ENCODE peak calls at places on chromosomes 1 and 21, in eight cellular contexts. M, J, L, W, D, G, Z and E are unnamed samples.

GRCh38 chr1:199272107-199272506 is 633.3 kb downstream of the PTPRC start:
- DNase-seq in M (no peak), D (peak; percentile 35), L (no peak), Z (no peak), J (no peak), W (no peak), G (no peak), E (no peak)

GRCh38 chr1:245153081-245153644 is 1.6 kb upstream of the KIF26B start:
- DNase-seq in D (peak; percentile 54), J (peak; percentile 39), W (peak; percentile 79), G (no peak), Z (peak; percentile 41), L (peak; percentile 64), M (peak; percentile 66), E (peak; percentile 60)

GRCh38 chr1:184866991-184867788 is 107.1 kb downstream of the NIBAN1 start:
- DNase-seq in D (no peak), Z (no peak), W (no peak), M (peak; percentile 79), L (no peak), G (no peak), J (no peak), E (no peak)

GRCh38 chr1:113405573-113405972 is 15.3 kb downstream of the MAGI3 start:
- DNase-seq in D (no peak), J (no peak), L (no peak), M (no peak), Z (no peak), W (no peak), G (no peak), E (no peak)

GRCh38 chr1:232575524-232576040 is 54.4 kb downstream of the SIPA1L2 start:
- DNase-seq in L (no peak), D (no peak), M (no peak), Z (no peak), J (no peak), G (no peak), W (no peak), E (no peak)

GRCh38 chr1:20366766-20367602 is 76.3 kb downstream of the VWA5B1 start:
- DNase-seq in Z (peak; percentile 40), W (peak; percentile 57), M (no peak), D (no peak), G (no peak), J (no peak), L (peak; percentile 53), E (peak; percentile 58)

GRCh38 chr1:172745014-172745413 is 86.1 kb downstream of the FASLG start:
- DNase-seq in Z (peak; percentile 33), D (peak; percentile 32), J (peak; percentile 72), W (peak; percentile 33), G (no peak), M (peak; percentile 53), L (peak; percentile 53), E (no peak)

GRCh38 chr1:18798533-18799445 is 60.7 kb downstream of the TAS1R2 start:
- DNase-seq in L (no peak), J (no peak), M (no peak), D (no peak), W (no peak), Z (no peak), G (no peak), E (no peak)

GRCh38 chr21:38958940-38959685 is 153.4 kb downstream of the ETS2 start:
- DNase-seq in J (no peak), M (no peak), L (peak; percentile 62), W (peak; percentile 32), Z (peak; percentile 47), G (no peak), D (peak; percentile 45), E (no peak)

GRCh38 chr21:38472709-38473108 is 25.6 kb downstream of the ERG start:
- DNase-seq in W (no peak), J (no peak), L (no peak), M (no peak), Z (no peak), G (no peak), D (no peak), E (no peak)

DNA sequence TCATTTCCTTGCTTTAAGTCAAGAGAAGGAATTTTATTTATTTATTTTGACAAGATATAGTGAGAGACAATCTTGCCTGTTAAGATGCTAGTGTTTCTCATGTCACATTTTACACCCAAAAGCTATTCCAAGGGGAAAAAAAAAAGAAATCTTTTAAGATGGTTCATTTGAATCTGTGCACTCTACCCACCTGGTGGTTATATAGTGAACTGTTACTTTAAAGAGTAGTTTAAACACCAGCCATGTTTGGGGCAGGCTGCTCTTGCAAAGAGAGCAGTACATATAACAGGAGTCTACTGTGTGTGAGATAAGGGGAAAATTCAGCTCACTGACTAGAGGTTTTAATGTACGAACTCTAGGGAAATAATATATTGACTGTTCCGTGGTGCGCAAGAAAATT is 3.3 kb upstream of the ELAVL4 start:
- DNase-seq in L (no peak), W (no peak), Z (no peak), J (no peak), G (no peak), D (no peak), M (no peak), E (no peak)
- TF ChIP-seq CTCF in L (peak; percentile 13), W (peak; percentile 43), Z (no peak), J (peak; percentile 20), G (no peak), D (no peak), M (no peak), E (peak; percentile 3)

GRCh38 chr1:3740038-3740437 is 12.2 kb upstream of the CCDC27 start:
- DNase-seq in G (no peak), D (no peak), J (no peak), M (no peak), Z (peak; percentile 48), W (no peak), L (no peak), E (no peak)
- H3K36me3 ChIP-seq in G (peaks cover 22% of the 10 kb centered on the region), D (peaks cover 4% of the 10 kb centered on the region), J (no peaks in the 10 kb centered on the region), M (peaks cover 11% of the 10 kb centered on the region), Z (no peaks in the 10 kb centered on the region), W (no peaks in the 10 kb centered on the region), L (no peaks in the 10 kb centered on the region), E (peaks cover 8% of the 10 kb centered on the region)

GRCh38 chr1:47569681-47570470 is 132.0 kb downstream of the FOXD2 start:
- DNase-seq in G (peak; percentile 36), D (peak; percentile 78), W (peak; percentile 76), M (no peak), L (peak; percentile 59), J (peak; percentile 58), Z (peak; percentile 42), E (peak; percentile 68)
- TF ChIP-seq CTCF in G (peak; percentile 61), D (peak; percentile 14), W (peak; percentile 28), M (no peak), L (peak; percentile 27), J (peak; percentile 65), Z (no peak), E (peak; percentile 53)

DNA sequence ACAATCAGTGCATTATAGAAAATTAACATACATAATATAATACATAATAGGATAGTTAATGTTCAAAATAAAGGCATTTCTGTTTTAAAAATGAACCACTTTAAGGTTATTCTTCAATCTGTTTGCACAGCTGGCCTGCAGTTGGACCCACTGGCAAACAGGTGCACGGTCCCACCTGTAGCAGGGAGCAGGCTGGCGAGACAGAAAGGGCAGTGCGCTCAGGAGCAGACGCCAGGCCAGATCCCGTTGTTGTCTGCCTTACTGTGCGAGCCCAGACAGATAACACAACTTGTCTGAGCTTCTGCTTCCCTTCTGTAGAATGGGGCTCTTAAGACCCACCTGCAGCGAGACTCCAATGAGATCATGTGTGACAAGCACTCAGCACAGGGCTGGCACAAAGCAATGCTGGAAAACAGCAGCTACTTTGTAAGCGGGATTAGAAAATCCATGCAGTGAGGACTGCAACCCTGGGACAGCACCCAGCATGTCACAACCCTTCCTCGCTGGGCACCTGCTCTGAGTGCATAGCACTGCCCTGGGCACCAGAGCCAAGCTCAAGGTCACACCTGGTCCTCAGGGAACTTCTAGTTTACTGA is 33.5 kb downstream of the VPS26C start:
- DNase-seq in L (no peak), J (no peak), D (no peak), Z (no peak), W (no peak), G (no peak), M (no peak), E (peak; percentile 30)
- H3K36me3 ChIP-seq in L (peaks cover 14% of the 10 kb centered on the region), J (peaks cover 2% of the 10 kb centered on the region), D (peaks cover 33% of the 10 kb centered on the region), Z (no peaks in the 10 kb centered on the region), W (no peaks in the 10 kb centered on the region), G (peaks cover 43% of the 10 kb centered on the region), M (peaks cover 14% of the 10 kb centered on the region), E (peaks cover 16% of the 10 kb centered on the region)

GRCh38 chr1:87119741-87120140 is 205.3 kb downstream of the HS2ST1 start:
- DNase-seq in J (no peak), M (no peak), G (no peak), L (no peak), W (no peak), Z (no peak), D (no peak), E (no peak)

GRCh38 chr1:87117761-87118160 is 203.3 kb downstream of the HS2ST1 start:
- DNase-seq in Z (no peak), M (no peak), G (no peak), W (no peak), J (no peak), D (no peak), L (no peak), E (no peak)

GRCh38 chr1:87123610-87124009 is 205.1 kb upstream of the LMO4 start:
- DNase-seq in Z (no peak), M (no peak), L (no peak), D (no peak), W (no peak), J (no peak), G (no peak), E (no peak)

GRCh38 chr1:87121732-87122163 is 206.9 kb upstream of the LMO4 start:
- DNase-seq in M (no peak), J (no peak), W (no peak), D (no peak), G (no peak), L (no peak), Z (no peak), E (no peak)

GRCh38 chr1:87120779-87121178 is 206.3 kb downstream of the HS2ST1 start:
- DNase-seq in W (no peak), D (no peak), L (no peak), M (no peak), G (no peak), Z (no peak), J (no peak), E (no peak)
- TF ChIP-seq CTCF in W (no peak), D (no peak), L (no peak), M (peak; percentile 56), G (no peak), Z (no peak), J (peak; percentile 63), E (no peak)

DNA sequence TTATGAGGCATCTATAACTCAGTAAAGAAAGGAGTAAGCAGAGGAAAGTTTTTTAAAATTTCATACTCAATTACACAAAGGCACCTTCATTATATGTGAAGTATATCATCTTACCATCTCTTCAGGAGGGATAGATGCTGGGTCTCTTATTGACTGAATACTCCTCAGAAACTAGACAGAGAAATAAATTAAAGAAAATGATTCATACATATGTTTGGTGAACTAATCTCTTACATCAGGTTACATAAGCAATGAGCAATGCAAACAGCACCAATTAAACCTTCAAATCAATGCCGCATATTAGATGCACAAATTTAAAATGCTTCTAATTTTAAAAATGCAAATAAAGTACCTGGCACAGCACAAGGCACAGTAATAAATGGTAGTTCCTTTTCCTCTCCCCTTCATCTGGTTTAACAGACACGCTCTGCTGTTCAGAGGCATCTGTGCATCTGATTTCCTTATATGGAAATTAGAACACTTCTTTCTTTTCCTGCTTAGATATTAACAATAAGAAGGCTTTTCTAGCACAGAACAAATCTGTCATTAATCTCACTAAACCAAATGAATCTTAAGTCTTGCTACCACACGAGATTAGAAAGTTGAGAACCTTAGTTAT is 20.0 kb downstream of the SCYL3 start:
- DNase-seq in G (no peak), L (no peak), J (no peak), Z (no peak), W (no peak), D (no peak), M (no peak), E (no peak)
- H3K36me3 ChIP-seq in G (peaks cover 31% of the 10 kb centered on the region), L (peaks cover 26% of the 10 kb centered on the region), J (peaks cover 23% of the 10 kb centered on the region), Z (peaks cover 4% of the 10 kb centered on the region), W (peaks cover 3% of the 10 kb centered on the region), D (peaks cover 25% of the 10 kb centered on the region), M (peaks cover 20% of the 10 kb centered on the region), E (peaks cover 51% of the 10 kb centered on the region)